ENCODE peak calls at places on chromosomes 3 and 15, in four cellular contexts. One of them, this sample, is unnamed.

GRCh38 chr3:13657660-13658435 is 108.9 kb downstream of the FBLN2 start:
- DNase-seq in K562: peak; percentile 89
- DNase-seq in H1: no peak
- DNase-seq in HepG2: no peak
- DNase-seq in this sample: peak; percentile 92

GRCh38 chr3:187044206-187044605 is 95.1 kb downstream of the RPL39L start:
- DNase-seq in H1: no peak
- DNase-seq in K562: no peak
- DNase-seq in HepG2: no peak
- DNase-seq in this sample: no peak

GRCh38 chr3:14007006-14007405 is 117.7 kb downstream of the CHCHD4 start:
- DNase-seq in H1: no peak
- DNase-seq in HepG2: no peak
- DNase-seq in K562: no peak
- DNase-seq in this sample: no peak

GRCh38 chr15:74158855-74159650 is 14.5 kb upstream of the ISLR start:
- DNase-seq in K562: no peak
- DNase-seq in H1: no peak
- DNase-seq in HepG2: no peak
- DNase-seq in this sample: no peak

GRCh38 chr3:171044828-171045793 is 18.6 kb upstream of the SLC2A2 start:
- DNase-seq in HepG2: peak; percentile 100
- DNase-seq in K562: no peak
- DNase-seq in H1: no peak
- DNase-seq in this sample: no peak

GRCh38 chr3:57030711-57031110 is 29.8 kb upstream of the SPATA12 start:
- DNase-seq in HepG2: no peak
- DNase-seq in K562: no peak
- DNase-seq in H1: no peak
- DNase-seq in this sample: no peak

GRCh38 chr3:6455031-6455430 is 405.9 kb upstream of the GRM7 start:
- DNase-seq in HepG2: no peak
- DNase-seq in K562: no peak
- DNase-seq in H1: no peak
- DNase-seq in this sample: no peak

GRCh38 chr3:42535981-42536784 is 33.7 kb downstream of the VIPR1 start:
- DNase-seq in K562: peak; percentile 84
- DNase-seq in HepG2: peak; percentile 60
- DNase-seq in H1: peak; percentile 59
- DNase-seq in this sample: peak; percentile 59

GRCh38 chr15:98873441-98874218 is 134.0 kb downstream of the PGPEP1L start:
- DNase-seq in HepG2: no peak
- DNase-seq in H1: no peak
- DNase-seq in K562: no peak
- DNase-seq in this sample: no peak

GRCh38 chr3:16176391-16177030 is 2.0 kb downstream of the GALNT15 start:
- DNase-seq in H1: no peak
- DNase-seq in HepG2: no peak
- DNase-seq in K562: no peak
- DNase-seq in this sample: no peak

GRCh38 chr3:12904951-12905315 is 63.6 kb upstream of the RPL32 start:
- DNase-seq in HepG2: no peak
- DNase-seq in H1: no peak
- DNase-seq in K562: no peak
- DNase-seq in this sample: no peak

GRCh38 chr3:52047295-52047960 is 8.9 kb downstream of the DUSP7 start:
- DNase-seq in HepG2: no peak
- DNase-seq in K562: no peak
- DNase-seq in H1: no peak
- DNase-seq in this sample: no peak

GRCh38 chr3:194486540-194487288 is at the start of gene ATP13A3:
- DNase-seq in H1: peak; percentile 70
- DNase-seq in K562: peak; percentile 97
- DNase-seq in HepG2: peak; percentile 65
- DNase-seq in this sample: peak; percentile 92
- TF ChIP-seq POLR2A in H1: peak; percentile 86
- TF ChIP-seq POLR2A in K562: peak; percentile 70
- TF ChIP-seq POLR2A in HepG2: no peak
- TF ChIP-seq POLR2A in this sample: peak; percentile 7

DNA sequence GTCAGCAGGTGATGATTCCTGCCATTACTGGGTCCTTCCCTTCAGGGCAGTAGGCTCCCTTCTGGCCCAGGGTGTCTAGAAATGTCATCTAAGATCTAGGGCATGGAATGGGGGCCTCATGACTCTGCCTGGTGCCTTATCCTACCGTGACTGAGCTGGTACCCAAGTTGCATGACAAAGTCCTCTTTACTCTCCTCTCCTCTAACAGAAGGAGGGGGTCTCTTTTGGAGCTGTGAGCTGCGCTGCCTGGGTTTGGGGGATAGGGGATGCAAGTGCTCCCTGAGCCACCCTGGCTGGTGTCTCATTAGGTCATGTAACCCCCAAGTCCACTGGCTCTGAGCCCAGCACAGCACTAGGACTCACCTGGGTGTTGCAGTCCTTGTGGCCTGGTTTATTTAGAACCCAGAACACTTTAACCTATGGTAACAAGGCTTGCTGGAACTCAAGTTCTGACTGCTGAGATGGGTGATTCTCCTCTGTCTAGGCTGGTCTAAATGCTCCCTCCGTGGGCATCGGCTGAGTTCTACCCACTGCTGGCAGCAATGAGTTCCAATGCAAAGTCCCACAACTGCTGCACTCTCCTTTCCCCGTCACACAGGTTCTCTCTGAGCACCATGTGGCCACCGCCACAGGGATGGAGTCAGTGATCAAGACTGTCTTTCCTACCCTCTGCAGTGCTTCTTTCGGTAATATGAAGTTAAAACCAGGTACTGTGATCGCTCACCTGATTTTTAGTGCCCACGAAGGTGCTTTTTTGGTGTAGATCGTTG is 34.0 kb downstream of the XXYLT1 start:
- DNase-seq in K562: no peak
- DNase-seq in HepG2: no peak
- DNase-seq in H1: no peak
- DNase-seq in this sample: no peak
- TF ChIP-seq TAF1 in K562: no peak
- TF ChIP-seq TAF1 in HepG2: no peak
- TF ChIP-seq TAF1 in H1: no peak
- TF ChIP-seq TAF1 in this sample: no peak

GRCh38 chr3:30102372-30102771 is 504.0 kb upstream of the TGFBR2 start:
- DNase-seq in HepG2: no peak
- DNase-seq in H1: no peak
- DNase-seq in K562: no peak
- DNase-seq in this sample: no peak
- TF ChIP-seq POLR2A in HepG2: no peak
- TF ChIP-seq POLR2A in H1: no peak
- TF ChIP-seq POLR2A in K562: no peak
- TF ChIP-seq POLR2A in this sample: no peak

GRCh38 chr3:113157408-113157980 is 53.9 kb upstream of the BOC start:
- DNase-seq in K562: no peak
- DNase-seq in HepG2: no peak
- DNase-seq in H1: no peak
- DNase-seq in this sample: no peak
- TF ChIP-seq TAF1 in K562: no peak
- TF ChIP-seq TAF1 in HepG2: no peak
- TF ChIP-seq TAF1 in H1: no peak
- TF ChIP-seq TAF1 in this sample: no peak

GRCh38 chr3:134374791-134375541 is 719 bp upstream of the AMOTL2 start:
- DNase-seq in H1: peak; percentile 82
- DNase-seq in K562: no peak
- DNase-seq in HepG2: peak; percentile 29
- DNase-seq in this sample: no peak

GRCh38 chr3:134375542-134376384 is 1.5 kb upstream of the AMOTL2 start:
- DNase-seq in HepG2: no peak
- DNase-seq in H1: no peak
- DNase-seq in K562: no peak
- DNase-seq in this sample: no peak

GRCh38 chr3:134373278-134373941 is 837 bp downstream of the AMOTL2 start:
- DNase-seq in K562: no peak
- DNase-seq in H1: peak; percentile 80
- DNase-seq in HepG2: peak; percentile 86
- DNase-seq in this sample: no peak

GRCh38 chr3:134372405-134373277 is 1.6 kb downstream of the AMOTL2 start:
- DNase-seq in K562: no peak
- DNase-seq in HepG2: no peak
- DNase-seq in H1: no peak
- DNase-seq in this sample: no peak

GRCh38 chr3:134373942-134374790 is at the start of gene AMOTL2:
- DNase-seq in H1: peak; percentile 87
- DNase-seq in HepG2: peak; percentile 89
- DNase-seq in K562: peak; percentile 69
- DNase-seq in this sample: peak; percentile 64
- TF ChIP-seq POLR2A in H1: peak; percentile 100
- TF ChIP-seq POLR2A in HepG2: peak; percentile 96
- TF ChIP-seq POLR2A in K562: no peak
- TF ChIP-seq POLR2A in this sample: no peak

DNA sequence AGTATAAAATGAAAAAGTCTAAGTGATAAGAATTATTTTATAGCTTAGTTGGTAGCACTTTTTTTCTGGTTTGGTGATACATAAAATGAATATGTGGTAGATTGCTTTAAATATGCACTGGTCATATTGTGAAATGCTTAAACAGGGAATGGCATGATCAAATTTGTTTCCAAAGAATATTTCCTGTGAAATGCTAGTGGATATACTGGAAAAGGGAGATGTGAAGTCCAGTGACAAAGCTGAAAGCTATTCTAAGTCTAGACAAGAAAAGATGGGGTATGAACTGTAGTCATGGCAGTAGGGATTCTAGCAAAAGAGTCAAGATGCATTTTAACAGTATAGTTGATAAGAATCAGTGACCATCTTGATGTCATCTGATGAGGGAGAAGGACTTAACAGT is 98.9 kb upstream of the MME start:
- DNase-seq in H1: no peak
- DNase-seq in K562: no peak
- DNase-seq in HepG2: no peak
- DNase-seq in this sample: no peak
- TF ChIP-seq TAF1 in H1: no peak
- TF ChIP-seq TAF1 in K562: no peak
- TF ChIP-seq TAF1 in HepG2: no peak
- TF ChIP-seq TAF1 in this sample: no peak

DNA sequence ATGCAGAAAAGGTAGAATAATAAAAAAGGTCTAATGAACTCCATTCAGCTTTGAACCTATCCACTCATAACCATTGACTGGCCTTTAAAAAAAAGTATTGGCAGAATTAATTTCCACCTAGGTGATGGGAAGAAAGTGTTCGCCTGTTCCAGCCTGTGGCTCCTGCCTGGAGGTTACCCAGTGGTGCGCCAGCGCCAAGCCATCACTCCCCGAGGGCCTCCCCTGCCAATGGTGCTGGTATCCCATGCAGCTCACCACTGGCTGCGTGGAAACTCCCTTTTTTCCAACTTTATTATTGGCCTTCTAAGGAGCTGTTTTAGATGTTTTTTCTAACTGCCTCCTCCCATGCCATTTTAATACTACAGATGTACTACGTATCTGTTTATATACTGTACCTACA is 29.4 kb downstream of the NIPA2 start:
- DNase-seq in K562: no peak
- DNase-seq in HepG2: no peak
- DNase-seq in H1: no peak
- DNase-seq in this sample: no peak
- TF ChIP-seq POLR2A in K562: no peak
- TF ChIP-seq POLR2A in HepG2: no peak
- TF ChIP-seq POLR2A in H1: no peak
- TF ChIP-seq POLR2A in this sample: no peak

GRCh38 chr3:71916747-71917369 is 131.9 kb upstream of the PROK2 start:
- DNase-seq in K562: no peak
- DNase-seq in H1: no peak
- DNase-seq in HepG2: no peak
- DNase-seq in this sample: no peak
- TF ChIP-seq TAF1 in K562: no peak
- TF ChIP-seq TAF1 in H1: no peak
- TF ChIP-seq TAF1 in HepG2: no peak
- TF ChIP-seq TAF1 in this sample: no peak

DNA sequence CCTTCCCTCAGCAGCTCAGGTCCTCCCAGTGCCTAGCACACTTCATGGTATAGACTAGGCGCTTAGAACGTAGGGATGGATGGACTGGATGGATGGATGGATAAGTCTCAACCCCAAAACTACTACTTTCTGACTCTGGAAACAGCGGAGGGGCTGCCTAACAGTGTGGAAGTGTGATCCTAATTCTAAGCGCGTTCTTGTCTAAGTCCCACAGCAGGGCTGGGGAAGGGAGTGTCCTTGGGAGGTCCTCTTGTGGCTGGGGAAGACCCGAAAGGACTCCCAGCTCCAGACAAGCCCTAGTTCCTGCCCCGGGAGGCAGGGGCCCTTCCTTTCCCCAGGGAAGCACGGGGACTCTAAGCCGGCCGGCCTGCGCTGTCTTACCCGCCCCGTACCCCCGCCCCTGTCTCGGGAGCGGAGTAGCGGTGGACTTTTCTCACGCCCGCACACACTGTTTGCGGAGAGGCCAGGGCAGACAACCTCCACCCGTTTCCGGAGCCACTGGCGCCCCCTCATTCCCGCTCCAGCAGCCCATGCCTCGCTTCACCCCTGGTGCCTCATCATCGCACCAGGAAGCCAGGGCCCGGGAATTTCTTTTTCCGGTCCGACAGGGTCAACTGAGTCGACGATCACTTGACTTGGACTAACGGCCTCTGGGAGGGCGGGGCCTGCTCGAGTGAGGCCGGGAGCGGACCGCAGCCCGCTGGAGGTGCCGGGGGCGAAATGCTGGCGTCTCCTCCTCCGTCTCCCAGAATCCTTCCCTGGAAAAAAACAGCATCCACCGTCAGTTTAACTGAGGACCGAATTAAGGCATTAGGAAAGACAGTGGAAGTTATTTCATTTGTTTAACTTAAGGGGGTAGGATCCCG is 133.3 kb downstream of the TBC1D2B start:
- DNase-seq in HepG2: peak; percentile 88
- DNase-seq in K562: peak; percentile 54
- DNase-seq in H1: peak; percentile 27
- DNase-seq in this sample: peak; percentile 41
- TF ChIP-seq POLR2A in HepG2: peak; percentile 46
- TF ChIP-seq POLR2A in K562: peak; percentile 49
- TF ChIP-seq POLR2A in H1: no peak
- TF ChIP-seq POLR2A in this sample: peak; percentile 22

This sample was measured in GM12891.